ENCODE peak calls at places on chromosomes 16 and 17, in nine cellular contexts. E, N, C, V, Q, R, B, W and L are unnamed samples.

GRCh38 chr16:89575247-89576172 is at the start of gene CPNE7:
- DNase-seq in E (no peak), C (no peak), W (no peak), B (no peak), V (no peak), N (no peak), R (no peak), Q (no peak), L (peak)

GRCh38 chr16:81711609-81712329 is 67.3 kb upstream of the PLCG2 start:
- DNase-seq in N (no peak), R (peak), Q (peak), V (peak), E (no peak), C (peak), B (peak), W (no peak), L (no peak)

GRCh38 chr16:2150418-2151187 is 2.2 kb downstream of the RAB26 start:
- DNase-seq in R (no peak), W (no peak), B (no peak), C (peak), E (no peak), N (peak), Q (peak), V (no peak), L (no peak)

GRCh38 chr17:14135906-14136590 is 66.7 kb downstream of the COX10 start:
- DNase-seq in Q (no peak), E (no peak), B (no peak), R (no peak), V (no peak), N (no peak), C (no peak), W (no peak), L (no peak)

GRCh38 chr16:77297996-77298637 is 98.9 kb downstream of the SYCE1L start:
- DNase-seq in R (no peak), C (no peak), W (no peak), B (no peak), Q (peak), E (no peak), V (no peak), N (no peak), L (no peak)

GRCh38 chr17:57892820-57893595 is 43.2 kb upstream of the MRPS23 start:
- DNase-seq in W (peak), C (peak), N (peak), B (peak), E (peak), Q (peak), R (peak), V (peak), L (no peak)

GRCh38 chr16:25005445-25006306 is 9.5 kb downstream of the ARHGAP17 start:
- DNase-seq in C (no peak), W (no peak), B (peak), R (no peak), E (no peak), V (no peak), Q (peak), N (no peak), L (no peak)

GRCh38 chr17:37273419-37274051 is 102.2 kb upstream of the C17orf78 start:
- DNase-seq in Q (peak), E (no peak), B (peak), C (peak), R (no peak), N (no peak), V (no peak), W (no peak), L (no peak)

GRCh38 chr17:39738568-39738901 is 797 bp downstream of the GRB7 start:
- DNase-seq in Q (no peak), N (peak), B (no peak), R (no peak), V (no peak), E (no peak), W (no peak), C (no peak), L (peak)

GRCh38 chr16:73095885-73096341 is 48.0 kb upstream of the ZFHX3 start:
- DNase-seq in B (no peak), V (no peak), Q (peak), C (no peak), N (no peak), E (no peak), R (no peak), W (no peak), L (no peak)

GRCh38 chr16:88650749-88651275 is at the start of gene CYBA:
- DNase-seq in W (no peak), C (peak), B (peak), N (peak), R (no peak), V (peak), Q (peak), E (peak), L (peak)

GRCh38 chr17:76710863-76711611 is at the start of gene MXRA7:
- DNase-seq in Q (peak), C (peak), B (peak), V (peak), R (peak), N (peak), W (peak), E (peak), L (peak)

GRCh38 chr17:40582328-40582901 is 17.1 kb upstream of the CCR7 start:
- DNase-seq in W (no peak), Q (no peak), E (peak), N (no peak), C (no peak), R (no peak), B (no peak), V (peak), L (no peak)

GRCh38 chr17:27376637-27377547 is 79.4 kb upstream of the KSR1 start:
- DNase-seq in Q (peak), V (no peak), W (no peak), R (no peak), E (no peak), N (no peak), B (peak), C (peak), L (no peak)

GRCh38 chr17:29248845-29249244 is 2.2 kb downstream of the CRYBA1 start:
- DNase-seq in E (no peak), V (no peak), C (no peak), B (no peak), R (no peak), N (no peak), Q (no peak), W (no peak), L (no peak)

GRCh38 chr16:88737298-88738166 is 31.2 kb downstream of the CTU2 start:
- DNase-seq in Q (peak), R (peak), B (peak), C (peak), N (peak), W (peak), E (peak), V (peak), L (peak)

GRCh38 chr16:1105888-1106620 is 10.0 kb upstream of the C1QTNF8 start:
- DNase-seq in Q (peak), W (no peak), E (peak), B (peak), V (peak), N (peak), R (peak), C (peak), L (peak)

GRCh38 chr16:55280622-55281021 is 43.4 kb upstream of the IRX6 start:
- DNase-seq in N (no peak), E (no peak), Q (no peak), R (no peak), V (no peak), W (no peak), B (peak), C (no peak), L (no peak)

GRCh38 chr16:7736138-7736537 is 403.5 kb downstream of the RBFOX1 start:
- DNase-seq in Q (no peak), B (no peak), R (no peak), C (no peak), W (no peak), E (no peak), V (no peak), N (no peak), L (no peak)

DNA sequence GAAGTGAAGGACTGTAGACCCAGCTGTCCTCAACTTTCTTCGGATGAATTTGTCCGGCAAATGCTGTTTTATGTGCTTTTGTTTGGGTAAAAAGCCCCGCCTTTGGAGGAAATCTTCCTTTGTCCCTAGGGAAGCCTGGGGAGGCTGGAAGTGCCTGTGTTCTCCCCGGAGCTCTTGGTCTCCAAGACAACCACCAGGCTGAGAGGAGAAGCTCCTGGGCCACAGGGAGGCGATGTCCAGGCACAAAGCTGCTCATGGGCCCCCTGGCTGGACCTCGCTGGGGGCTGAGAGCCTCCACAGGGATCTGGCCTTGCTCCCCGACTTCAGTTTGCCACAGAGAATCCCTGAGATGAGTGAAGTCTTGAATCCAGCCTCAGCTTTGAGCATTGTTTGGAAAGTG is 293.1 kb upstream of the N4BP1 start:
- DNase-seq in E (no peak), N (no peak), B (no peak), V (no peak), R (no peak), W (no peak), C (no peak), Q (no peak), L (no peak)
- TF ChIP-seq CTCF in E (no peak), N (no peak), B (no peak), V (no peak), R (no peak), W (no peak), C (no peak), Q (no peak), L (no peak)

GRCh38 chr16:10939649-10940206 is 2.5 kb downstream of the DEXI start:
- DNase-seq in N (no peak), C (no peak), W (no peak), Q (no peak), V (no peak), B (no peak), R (no peak), E (peak), L (no peak)

GRCh38 chr16:10940501-10941079 is 1.7 kb downstream of the DEXI start:
- DNase-seq in B (no peak), W (no peak), E (peak), V (no peak), C (peak), N (no peak), R (peak), Q (no peak), L (no peak)

GRCh38 chr16:10937068-10937859 is 5.0 kb downstream of the DEXI start:
- DNase-seq in R (no peak), V (peak), E (peak), C (no peak), N (no peak), W (no peak), B (no peak), Q (no peak), L (no peak)

GRCh38 chr16:10938321-10938720 is 3.9 kb downstream of the DEXI start:
- DNase-seq in Q (no peak), N (no peak), B (no peak), E (peak), C (no peak), W (no peak), V (no peak), R (no peak), L (no peak)

DNA sequence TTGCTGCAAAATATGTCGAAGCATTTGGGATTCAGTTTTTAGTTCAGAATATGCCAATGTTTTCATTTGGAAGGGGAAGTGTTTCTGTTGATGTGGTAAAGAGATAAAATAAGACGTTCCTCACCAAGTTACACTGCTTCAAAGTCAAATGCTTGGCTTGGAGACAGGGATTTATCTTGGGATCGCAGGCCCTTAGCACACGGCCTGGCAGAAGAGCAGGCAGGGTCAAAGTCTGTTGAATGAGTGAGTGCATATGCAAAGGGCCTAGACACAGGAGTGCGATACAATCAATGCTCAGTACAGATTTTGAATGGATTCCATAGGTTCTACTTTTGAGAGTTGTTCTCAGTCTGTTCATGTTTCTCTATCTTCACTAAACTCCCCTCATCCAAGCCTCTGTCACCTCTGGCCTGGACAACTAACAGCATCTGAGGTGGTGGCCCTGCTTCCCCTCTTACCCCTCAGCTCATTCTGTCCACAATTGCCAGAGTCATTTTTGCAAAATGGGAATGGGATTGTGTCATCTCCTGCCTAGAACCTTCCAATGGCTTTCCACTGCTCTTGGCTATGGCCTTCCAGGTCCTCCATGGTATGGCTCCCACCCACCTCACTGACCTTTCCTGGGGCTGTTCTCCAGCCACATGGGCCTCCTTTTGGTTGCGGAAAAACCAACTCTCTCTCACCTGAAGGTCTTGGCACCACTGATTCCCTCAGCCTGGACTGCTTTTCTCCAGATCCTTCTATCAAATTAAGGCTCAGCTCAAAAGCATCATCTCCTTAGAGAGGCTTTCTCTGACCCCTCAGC is 3.2 kb downstream of the DEXI start:
- DNase-seq in W (no peak), V (no peak), B (no peak), Q (no peak), N (no peak), E (peak), R (no peak), C (no peak), L (no peak)
- TF ChIP-seq CTCF in W (no peak), V (no peak), B (no peak), Q (no peak), N (no peak), E (no peak), R (no peak), C (no peak), L (no peak)

DNA sequence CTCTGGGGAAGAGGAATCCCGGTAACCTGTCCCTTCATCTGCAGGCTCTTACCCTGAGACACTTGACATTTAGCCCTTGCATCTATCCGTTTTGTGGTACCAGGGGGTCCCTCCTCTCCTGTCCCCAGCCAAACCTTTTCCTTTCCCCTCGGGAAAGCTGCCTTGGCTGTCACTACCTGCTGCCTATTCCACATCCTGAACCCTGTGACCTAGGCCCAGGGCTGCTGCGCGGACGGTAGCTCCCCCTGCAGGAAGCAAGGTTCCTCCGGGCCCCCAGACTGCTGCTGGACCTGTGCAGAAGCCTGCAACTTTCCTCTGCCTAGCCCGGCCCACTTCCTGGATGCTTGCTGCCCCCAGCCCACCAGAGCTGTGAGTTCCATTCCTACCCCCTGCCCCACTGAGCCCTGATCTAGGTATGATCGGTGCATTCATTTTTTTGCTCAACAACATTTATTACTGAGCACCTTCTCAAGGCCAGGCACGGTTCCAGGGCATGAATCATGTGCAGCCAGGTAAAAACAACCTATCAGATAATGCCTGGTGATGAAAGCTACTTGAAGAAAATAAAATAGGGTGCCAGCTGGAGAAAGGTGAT is 10.5 kb upstream of the ALDOA start:
- DNase-seq in Q (no peak), W (no peak), R (no peak), V (no peak), N (peak), B (no peak), C (no peak), E (peak), L (peak)
- TF ChIP-seq CTCF in Q (peak), W (no peak), R (no peak), V (peak), N (peak), B (peak), C (peak), E (peak), L (peak)

GRCh38 chr16:15886078-15886477 is 2.3 kb downstream of the CEP20 start:
- DNase-seq in W (no peak), E (no peak), B (no peak), Q (no peak), N (no peak), C (no peak), R (no peak), V (no peak), L (no peak)

GRCh38 chr16:15887283-15887682 is 1.1 kb downstream of the CEP20 start:
- DNase-seq in W (no peak), Q (no peak), R (no peak), B (no peak), V (no peak), N (no peak), C (no peak), E (no peak), L (no peak)

GRCh38 chr16:15891508-15891907 is 3.1 kb upstream of the CEP20 start:
- DNase-seq in E (no peak), Q (no peak), B (no peak), V (no peak), W (no peak), C (no peak), R (no peak), N (no peak), L (no peak)

GRCh38 chr16:15885560-15886001 is 2.8 kb downstream of the CEP20 start:
- DNase-seq in B (no peak), V (no peak), N (no peak), W (no peak), E (no peak), R (no peak), Q (no peak), C (peak), L (no peak)

GRCh38 chr16:15888072-15888976 is at the start of gene CEP20:
- DNase-seq in C (peak), B (peak), V (peak), Q (peak), R (peak), N (peak), W (peak), E (peak), L (peak)
- TF ChIP-seq CTCF in C (peak), B (no peak), V (peak), Q (no peak), R (no peak), N (peak), W (no peak), E (no peak), L (no peak)

DNA sequence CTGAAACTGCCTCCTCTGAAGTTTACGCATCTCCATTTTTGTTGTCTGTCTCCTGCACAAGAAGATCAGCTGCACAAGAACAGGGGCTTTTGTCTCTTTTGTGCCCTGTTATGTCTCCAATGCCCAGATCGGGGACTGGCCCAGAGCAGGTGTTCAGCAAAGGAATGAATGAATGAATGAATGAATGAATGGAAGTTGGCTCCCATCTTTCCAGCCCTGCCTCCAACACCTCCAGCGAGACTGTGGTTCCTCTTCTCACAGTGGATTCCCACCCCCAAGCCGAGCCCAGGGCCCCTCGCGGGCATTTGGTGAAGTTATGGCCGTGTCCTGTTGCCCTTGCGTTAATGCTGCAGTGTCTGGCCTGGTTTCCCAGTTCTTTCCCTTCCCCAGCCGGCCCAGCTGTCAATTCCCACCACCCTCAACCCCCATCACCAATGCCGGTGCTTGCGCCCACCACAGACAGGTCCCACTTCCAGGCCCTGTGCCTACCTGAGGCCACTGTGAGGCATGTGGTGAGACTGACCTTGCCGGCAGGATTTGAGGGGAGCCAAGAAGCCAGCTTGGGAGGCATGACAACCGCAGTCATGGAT is 21.3 kb upstream of the KCNJ12 start:
- DNase-seq in N (no peak), C (no peak), Q (no peak), E (no peak), R (no peak), V (no peak), B (no peak), W (no peak), L (no peak)
- TF ChIP-seq CTCF in N (no peak), C (no peak), Q (no peak), E (no peak), R (no peak), V (no peak), B (no peak), W (no peak), L (no peak)

DNA sequence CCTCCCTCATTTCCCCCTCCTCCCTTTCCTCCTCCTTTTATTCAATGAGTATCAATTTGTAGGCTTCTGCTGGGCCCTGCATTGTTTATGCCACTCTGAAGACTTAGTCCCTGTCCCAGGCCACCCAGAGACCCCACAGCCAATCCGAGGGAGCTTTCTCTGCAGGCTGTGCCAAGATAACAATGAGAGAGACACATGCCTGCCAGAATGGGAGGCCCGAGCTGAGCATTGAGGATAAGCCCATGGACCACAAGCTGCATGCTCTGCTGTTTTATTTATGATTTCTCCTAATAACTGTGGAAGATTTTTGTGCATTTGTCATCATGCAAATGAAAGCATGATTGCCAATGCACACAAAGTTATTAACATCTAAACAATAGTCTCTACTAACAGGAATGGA is 3.0 kb downstream of the RCVRN start:
- DNase-seq in B (peak), Q (no peak), C (peak), N (no peak), R (no peak), E (no peak), V (no peak), W (no peak), L (no peak)
- TF ChIP-seq CTCF in B (no peak), Q (no peak), C (no peak), N (no peak), R (no peak), E (no peak), V (no peak), W (no peak), L (no peak)

DNA sequence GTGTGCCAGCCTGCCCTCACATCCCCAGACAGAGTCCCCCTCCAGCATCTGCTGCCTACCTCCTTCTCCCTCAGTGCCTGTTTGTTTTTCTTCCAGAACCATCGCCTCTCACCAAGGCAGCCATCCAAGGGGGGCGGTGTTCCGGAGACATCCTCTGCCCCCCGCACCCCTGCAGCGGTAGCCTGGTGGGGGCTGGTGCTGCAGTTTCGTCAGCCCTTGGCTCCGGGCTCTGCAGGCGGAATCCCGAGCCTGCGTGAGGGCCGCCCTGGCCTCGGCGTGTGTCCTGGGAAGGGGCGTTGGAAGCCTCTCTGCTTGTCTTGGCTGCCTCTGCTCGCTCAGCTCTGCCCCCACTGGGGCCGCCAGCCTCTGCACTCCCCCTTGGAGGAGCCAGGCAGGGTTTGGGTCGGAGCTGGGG is 126.0 kb upstream of the CIBAR2 start:
- DNase-seq in B (peak), C (peak), V (peak), W (no peak), R (peak), N (no peak), Q (peak), E (peak), L (no peak)
- TF ChIP-seq CTCF in B (peak), C (peak), V (no peak), W (no peak), R (peak), N (no peak), Q (no peak), E (no peak), L (no peak)